ENCODE peak calls at places on chromosome 3, in six cellular contexts. K, W, S, U, Z and M are unnamed samples.

GRCh38 chr3:48655586-48655985 is 7.1 kb downstream of the CELSR3 start:
- DNase-seq in K (no peak), W (no peak), S (no peak), U (peak), Z (peak), M (no peak)

GRCh38 chr3:78858165-78858564 is 909.6 kb downstream of the ROBO1 start:
- DNase-seq in K (no peak), W (no peak), S (no peak), U (peak), Z (no peak), M (no peak)

GRCh38 chr3:69161587-69162196 is 39.3 kb upstream of the LMOD3 start:
- DNase-seq in K (peak), W (no peak), S (peak), U (peak), Z (peak), M (peak)

GRCh38 chr3:100516843-100517242 is 24.4 kb downstream of the TMEM45A start:
- DNase-seq in K (no peak), W (no peak), S (no peak), U (peak), Z (no peak), M (no peak)

GRCh38 chr3:45057557-45057956 is 31.5 kb downstream of the CLEC3B start:
- DNase-seq in K (no peak), W (no peak), S (no peak), U (no peak), Z (no peak), M (no peak)

GRCh38 chr3:146187334-146187950 is 26.5 kb upstream of the PLOD2 start:
- DNase-seq in K (peak), W (no peak), S (peak), U (peak), Z (no peak), M (no peak)

GRCh38 chr3:156376199-156376598 is 178.7 kb downstream of the SSR3 start:
- DNase-seq in K (no peak), W (no peak), S (no peak), U (no peak), Z (no peak), M (no peak)

GRCh38 chr3:64685800-64686445 is 1.9 kb downstream of the ADAMTS9 start:
- DNase-seq in K (peak), W (no peak), S (no peak), U (peak), Z (no peak), M (peak)

GRCh38 chr3:46866032-46866595 is 2.9 kb upstream of the MYL3 start:
- DNase-seq in K (no peak), W (no peak), S (no peak), U (no peak), Z (no peak), M (no peak)

GRCh38 chr3:52398670-52399081 is 46.2 kb downstream of the SEMA3G start:
- DNase-seq in K (no peak), W (no peak), S (no peak), U (no peak), Z (no peak), M (no peak)

GRCh38 chr3:185796431-185797107 is 28.3 kb downstream of the IGF2BP2 start:
- DNase-seq in K (no peak), W (no peak), S (no peak), U (peak), Z (no peak), M (peak)

GRCh38 chr3:35744419-35744818 is 105.1 kb downstream of the ARPP21 start:
- DNase-seq in K (peak), W (no peak), S (no peak), U (no peak), Z (no peak), M (no peak)

GRCh38 chr3:43995078-43995928 is 246.4 kb upstream of the TOPAZ1 start:
- DNase-seq in K (no peak), W (peak), S (no peak), U (peak), Z (no peak), M (peak)

GRCh38 chr3:154137036-154137435 is 15.8 kb downstream of the ARHGEF26 start:
- DNase-seq in K (no peak), W (no peak), S (no peak), U (no peak), Z (no peak), M (no peak)

GRCh38 chr3:52268036-52268435 is 10.4 kb downstream of the WDR82 start:
- DNase-seq in K (no peak), W (peak), S (no peak), U (no peak), Z (peak), M (no peak)

GRCh38 chr3:183306798-183307671 is 54.0 kb downstream of the B3GNT5 start:
- DNase-seq in K (peak), W (peak), S (peak), U (peak), Z (peak), M (no peak)

GRCh38 chr3:15427981-15428380 is 583 bp downstream of the EAF1 start:
- DNase-seq in K (no peak), W (no peak), S (no peak), U (peak), Z (no peak), M (no peak)

GRCh38 chr3:190041333-190042041 is 79.2 kb downstream of the P3H2 start:
- DNase-seq in K (no peak), W (no peak), S (no peak), U (no peak), Z (no peak), M (no peak)

GRCh38 chr3:159919873-159920272 is 68.8 kb upstream of the IL12A start:
- DNase-seq in K (no peak), W (no peak), S (no peak), U (no peak), Z (no peak), M (peak)

GRCh38 chr3:146067048-146067447 is 93.9 kb downstream of the PLOD2 start:
- DNase-seq in K (no peak), W (no peak), S (no peak), U (peak), Z (no peak), M (no peak)

GRCh38 chr3:46396129-46396528 is 10.7 kb downstream of the CCR5AS start:
- DNase-seq in K (no peak), W (no peak), S (peak), U (no peak), Z (no peak), M (no peak)

GRCh38 chr3:136644200-136644599 is 108.0 kb downstream of the STAG1 start:
- DNase-seq in K (no peak), W (no peak), S (no peak), U (no peak), Z (no peak), M (no peak)

GRCh38 chr3:72872183-72872582 is 15.7 kb upstream of the GXYLT2 start:
- DNase-seq in K (no peak), W (no peak), S (no peak), U (peak), Z (no peak), M (no peak)

GRCh38 chr3:31567036-31567435 is 34.3 kb downstream of the STT3B start:
- DNase-seq in K (no peak), W (no peak), S (no peak), U (no peak), Z (peak), M (no peak)

GRCh38 chr3:80213076-80213475 is 445.3 kb upstream of the ROBO1 start:
- DNase-seq in K (no peak), W (no peak), S (no peak), U (no peak), Z (no peak), M (no peak)

GRCh38 chr3:129616713-129617112 is 10.2 kb upstream of the PLXND1 start:
- DNase-seq in K (no peak), W (no peak), S (no peak), U (peak), Z (no peak), M (no peak)

GRCh38 chr3:139585820-139586219 is 46.3 kb upstream of the RBP1 start:
- DNase-seq in K (no peak), W (no peak), S (no peak), U (no peak), Z (no peak), M (no peak)

GRCh38 chr3:126525091-126525852 is 1.3 kb downstream of the CHST13 start:
- DNase-seq in K (no peak), W (no peak), S (no peak), U (no peak), Z (no peak), M (no peak)

GRCh38 chr3:3801510-3801841 is 2.2 kb downstream of the LRRN1 start:
- DNase-seq in K (no peak), W (no peak), S (no peak), U (no peak), Z (no peak), M (no peak)

GRCh38 chr3:171457263-171458055 is 2.7 kb downstream of the TNIK start:
- DNase-seq in K (peak), W (peak), S (no peak), U (no peak), Z (no peak), M (no peak)

GRCh38 chr3:134354612-134355275 is 19.5 kb downstream of the AMOTL2 start:
- DNase-seq in K (no peak), W (no peak), S (no peak), U (no peak), Z (no peak), M (no peak)

GRCh38 chr3:125115640-125116039 is 59.8 kb upstream of the HEG1 start:
- DNase-seq in K (no peak), W (no peak), S (no peak), U (peak), Z (no peak), M (no peak)

GRCh38 chr3:149934524-149934923 is 36.2 kb downstream of the PFN2 start:
- DNase-seq in K (no peak), W (no peak), S (peak), U (peak), Z (no peak), M (no peak)

GRCh38 chr3:99504258-99504657 is 134.1 kb upstream of the COL8A1 start:
- DNase-seq in K (no peak), W (no peak), S (no peak), U (peak), Z (no peak), M (no peak)

GRCh38 chr3:157913052-157913451 is 193.2 kb downstream of the SHOX2 start:
- DNase-seq in K (no peak), W (no peak), S (no peak), U (no peak), Z (no peak), M (no peak)

GRCh38 chr3:30696403-30696819 is 90.0 kb downstream of the TGFBR2 start:
- DNase-seq in K (peak), W (no peak), S (no peak), U (no peak), Z (no peak), M (no peak)

GRCh38 chr3:10845839-10846656 is 30.0 kb downstream of the SLC6A11 start:
- DNase-seq in K (no peak), W (no peak), S (no peak), U (no peak), Z (no peak), M (no peak)

GRCh38 chr3:61008168-61008737 is 243.0 kb downstream of the FHIT start:
- DNase-seq in K (no peak), W (no peak), S (no peak), U (no peak), Z (no peak), M (no peak)

GRCh38 chr3:14403636-14404395 is 1.4 kb downstream of the SLC6A6 start:
- DNase-seq in K (peak), W (no peak), S (peak), U (peak), Z (no peak), M (no peak)